ENCODE peak calls at places on chromosomes 3 and 15, in four cellular contexts. One of them, this sample, is unnamed.

GRCh38 chr15:44426975-44427755 is at the start of gene CTDSPL2:
- DNase-seq in SK-N-SH: peak; percentile 89
- DNase-seq in GM12878: peak; percentile 91
- DNase-seq in HepG2: peak; percentile 96
- DNase-seq in this sample: peak; percentile 91

GRCh38 chr3:149781216-149781615 is 11.1 kb downstream of the ANKUB1 start:
- DNase-seq in SK-N-SH: no peak
- DNase-seq in GM12878: no peak
- DNase-seq in HepG2: no peak
- DNase-seq in this sample: no peak

GRCh38 chr3:145246291-145246690 is 914.7 kb downstream of the PLOD2 start:
- DNase-seq in SK-N-SH: no peak
- DNase-seq in GM12878: no peak
- DNase-seq in HepG2: no peak
- DNase-seq in this sample: no peak

GRCh38 chr15:65033659-65034269 is 4.3 kb upstream of the MTFMT start:
- DNase-seq in SK-N-SH: peak; percentile 47
- DNase-seq in GM12878: no peak
- DNase-seq in HepG2: peak; percentile 63
- DNase-seq in this sample: peak; percentile 27

GRCh38 chr15:59687831-59688230 is 1.3 kb downstream of the BNIP2 start:
- DNase-seq in SK-N-SH: peak; percentile 11
- DNase-seq in GM12878: peak; percentile 5
- DNase-seq in HepG2: peak; percentile 15
- DNase-seq in this sample: no peak

GRCh38 chr3:152296990-152297389 is 28.3 kb downstream of the MBNL1 start:
- DNase-seq in SK-N-SH: no peak
- DNase-seq in GM12878: no peak
- DNase-seq in HepG2: no peak
- DNase-seq in this sample: no peak

GRCh38 chr3:161208931-161209330 is 12.2 kb upstream of the NMD3 start:
- DNase-seq in SK-N-SH: no peak
- DNase-seq in GM12878: no peak
- DNase-seq in HepG2: no peak
- DNase-seq in this sample: no peak

GRCh38 chr3:124731760-124732159 is 1.5 kb downstream of the UMPS start:
- DNase-seq in SK-N-SH: no peak
- DNase-seq in GM12878: no peak
- DNase-seq in HepG2: no peak
- DNase-seq in this sample: no peak

GRCh38 chr3:56810912-56811544 is 9.3 kb upstream of the ARHGEF3 start:
- DNase-seq in SK-N-SH: no peak
- DNase-seq in GM12878: no peak
- DNase-seq in HepG2: no peak
- DNase-seq in this sample: no peak

GRCh38 chr3:63954182-63954581 is 42.0 kb upstream of the SCAANT1 start:
- DNase-seq in SK-N-SH: no peak
- DNase-seq in GM12878: no peak
- DNase-seq in HepG2: no peak
- DNase-seq in this sample: no peak

GRCh38 chr15:85592148-85592547 is 202.6 kb downstream of the KLHL25 start:
- DNase-seq in SK-N-SH: peak; percentile 34
- DNase-seq in GM12878: no peak
- DNase-seq in HepG2: peak; percentile 27
- DNase-seq in this sample: no peak

GRCh38 chr15:85587707-85588441 is 206.9 kb downstream of the KLHL25 start:
- DNase-seq in SK-N-SH: no peak
- DNase-seq in GM12878: no peak
- DNase-seq in HepG2: no peak
- DNase-seq in this sample: no peak

GRCh38 chr15:85591622-85592021 is 203.1 kb downstream of the KLHL25 start:
- DNase-seq in SK-N-SH: no peak
- DNase-seq in GM12878: no peak
- DNase-seq in HepG2: no peak
- DNase-seq in this sample: no peak

GRCh38 chr15:85589873-85590272 is 204.9 kb downstream of the KLHL25 start:
- DNase-seq in SK-N-SH: no peak
- DNase-seq in GM12878: no peak
- DNase-seq in HepG2: peak; percentile 82
- DNase-seq in this sample: no peak

GRCh38 chr15:85588657-85589056 is 206.1 kb downstream of the KLHL25 start:
- DNase-seq in SK-N-SH: no peak
- DNase-seq in GM12878: no peak
- DNase-seq in HepG2: no peak
- DNase-seq in this sample: no peak
- H3K4me1 ChIP-seq in SK-N-SH: peaks cover 4% of the 10 kb centered on the region
- H3K4me1 ChIP-seq in GM12878: peaks cover 28% of the 10 kb centered on the region
- H3K4me1 ChIP-seq in HepG2: peaks cover 46% of the 10 kb centered on the region
- H3K4me1 ChIP-seq in this sample: no peaks in the 10 kb centered on the region

DNA sequence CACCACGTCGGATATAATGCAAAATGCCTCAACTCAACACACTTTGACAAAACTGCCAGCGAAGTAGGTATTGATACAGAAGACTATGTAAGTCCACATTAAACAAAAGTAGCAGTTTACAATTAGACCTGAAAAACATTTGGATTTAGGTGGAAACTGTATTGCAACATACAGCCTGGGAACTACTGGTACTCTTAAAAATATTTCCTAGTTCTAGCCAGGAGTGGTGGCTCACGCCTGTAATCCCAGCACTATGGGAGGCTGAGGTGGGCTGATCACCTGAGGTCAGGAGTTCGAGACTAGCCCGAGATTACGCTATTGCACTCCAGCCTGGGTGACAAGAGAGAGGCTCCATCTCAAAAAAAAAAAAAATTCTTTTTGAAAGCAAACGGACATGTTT is 246.2 kb downstream of the ZBTB20 start:
- DNase-seq in SK-N-SH: no peak
- DNase-seq in GM12878: no peak
- DNase-seq in HepG2: no peak
- DNase-seq in this sample: no peak
- H3K27ac ChIP-seq in SK-N-SH: peak overlapping the region; percentile 6
- H3K27ac ChIP-seq in GM12878: no peak overlapping the region
- H3K27ac ChIP-seq in HepG2: peak overlapping the region; percentile 73
- H3K27ac ChIP-seq in this sample: no peak overlapping the region

GRCh38 chr3:37259291-37259690 is 84.9 kb upstream of the LRRFIP2 start:
- DNase-seq in SK-N-SH: no peak
- DNase-seq in GM12878: no peak
- DNase-seq in HepG2: no peak
- DNase-seq in this sample: no peak

GRCh38 chr3:37257581-37257980 is 83.2 kb upstream of the LRRFIP2 start:
- DNase-seq in SK-N-SH: no peak
- DNase-seq in GM12878: no peak
- DNase-seq in HepG2: no peak
- DNase-seq in this sample: no peak

GRCh38 chr3:37266809-37267208 is 92.4 kb upstream of the LRRFIP2 start:
- DNase-seq in SK-N-SH: no peak
- DNase-seq in GM12878: no peak
- DNase-seq in HepG2: no peak
- DNase-seq in this sample: no peak

DNA sequence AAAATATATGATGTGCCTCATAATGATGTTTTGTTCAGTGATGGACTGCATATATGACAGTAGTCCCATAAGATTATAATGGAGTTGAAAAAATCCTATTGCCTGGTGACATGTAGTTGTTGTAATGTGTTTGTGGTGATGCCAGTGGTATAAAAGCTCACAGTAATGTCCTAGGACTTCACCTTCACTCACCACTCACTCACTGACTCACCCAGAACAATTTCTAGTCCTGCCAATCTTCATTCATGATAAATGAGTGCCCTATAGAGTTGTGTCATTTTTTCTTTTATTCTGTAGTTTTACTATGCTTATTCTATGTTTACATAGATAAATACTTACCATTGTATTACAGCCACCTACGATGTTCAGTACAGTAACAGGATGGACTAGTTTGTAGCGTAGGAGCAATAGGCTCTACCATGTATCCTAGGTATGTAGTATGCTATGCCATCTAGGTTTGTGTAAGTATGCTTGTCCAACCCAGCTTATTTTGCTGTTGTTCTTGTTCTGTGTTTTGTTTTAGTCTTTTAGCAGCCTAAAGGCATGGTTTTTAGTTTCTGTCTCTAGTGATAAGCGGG is 88.5 kb upstream of the LRRFIP2 start:
- DNase-seq in SK-N-SH: no peak
- DNase-seq in GM12878: no peak
- DNase-seq in HepG2: no peak
- DNase-seq in this sample: no peak
- TF ChIP-seq FOXM1 in SK-N-SH: no peak
- TF ChIP-seq FOXM1 in GM12878: no peak
- TF ChIP-seq FOXM1 in HepG2: no peak
- TF ChIP-seq FOXM1 in this sample: no peak

GRCh38 chr3:195261925-195262324 is 9.0 kb downstream of the XXYLT1 start:
- DNase-seq in SK-N-SH: no peak
- DNase-seq in GM12878: no peak
- DNase-seq in HepG2: no peak
- DNase-seq in this sample: no peak
- H3K4me1 ChIP-seq in SK-N-SH: peaks cover 35% of the 10 kb centered on the region
- H3K4me1 ChIP-seq in GM12878: peaks cover 21% of the 10 kb centered on the region
- H3K4me1 ChIP-seq in HepG2: peaks cover 38% of the 10 kb centered on the region
- H3K4me1 ChIP-seq in this sample: peaks cover 39% of the 10 kb centered on the region

DNA sequence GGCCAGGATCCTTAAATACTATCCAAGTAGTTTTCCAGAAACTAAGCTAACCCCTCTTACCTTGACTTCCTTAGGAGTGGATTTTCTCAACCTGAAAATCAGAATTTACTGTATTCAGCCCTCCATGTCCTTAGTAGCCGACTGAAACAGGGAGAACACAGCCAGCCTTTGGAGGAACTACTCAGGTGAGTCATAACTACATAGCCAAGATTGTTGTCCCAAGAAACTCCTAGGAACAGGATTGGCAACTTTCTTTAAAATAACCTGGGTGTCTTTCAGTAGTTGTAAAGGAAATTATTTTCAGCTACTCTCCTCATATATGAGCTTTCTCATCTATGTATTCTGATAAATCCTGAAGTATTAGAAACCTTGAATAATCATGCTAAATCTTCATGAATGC is 22.3 kb downstream of the FANCD2OS start:
- DNase-seq in SK-N-SH: no peak
- DNase-seq in GM12878: no peak
- DNase-seq in HepG2: no peak
- DNase-seq in this sample: no peak
- H3K27ac ChIP-seq in SK-N-SH: no peak overlapping the region
- H3K27ac ChIP-seq in GM12878: no peak overlapping the region
- H3K27ac ChIP-seq in HepG2: no peak overlapping the region
- H3K27ac ChIP-seq in this sample: no peak overlapping the region

DNA sequence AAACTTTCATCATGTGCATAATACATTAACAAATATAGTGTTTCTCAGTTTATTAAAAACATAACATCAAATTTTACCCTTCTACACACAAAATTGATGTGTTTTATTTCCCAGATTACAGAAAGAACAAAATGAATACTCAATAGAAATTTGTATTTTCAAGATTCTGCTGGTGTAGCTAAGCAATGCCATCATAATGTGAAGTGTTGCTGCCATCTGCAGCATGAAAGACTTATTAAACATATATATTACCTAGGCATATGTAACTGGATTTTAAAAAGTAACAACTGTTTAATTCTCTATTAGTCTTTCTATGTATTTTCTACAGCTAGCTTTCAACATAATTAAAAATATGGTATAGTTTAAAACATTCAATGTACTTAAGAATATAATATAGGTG is 27.5 kb downstream of the PLSCR5 start:
- DNase-seq in SK-N-SH: peak; percentile 1
- DNase-seq in GM12878: no peak
- DNase-seq in HepG2: peak; percentile 39
- DNase-seq in this sample: no peak
- TF ChIP-seq FOXM1 in SK-N-SH: no peak
- TF ChIP-seq FOXM1 in GM12878: no peak
- TF ChIP-seq FOXM1 in HepG2: no peak
- TF ChIP-seq FOXM1 in this sample: no peak

GRCh38 chr15:55277715-55278114 is 11.9 kb downstream of the RAB27A start:
- DNase-seq in SK-N-SH: no peak
- DNase-seq in GM12878: no peak
- DNase-seq in HepG2: no peak
- DNase-seq in this sample: no peak
- H3K4me1 ChIP-seq in SK-N-SH: peaks cover 16% of the 10 kb centered on the region
- H3K4me1 ChIP-seq in GM12878: peaks cover 42% of the 10 kb centered on the region
- H3K4me1 ChIP-seq in HepG2: peaks cover 12% of the 10 kb centered on the region
- H3K4me1 ChIP-seq in this sample: peaks cover 26% of the 10 kb centered on the region

This sample was measured in K562.